ENCODE peak calls at places on chromosome 2, in six cellular contexts. One of them, this sample, is unnamed.
A peak's percentile ranks its signal among the peaks of the same experiment; 100 is the strongest.

GRCh38 chr2:43196773-43197567 is 29.4 kb downstream of the ZFP36L2 start:
- DNase-seq in aorta: no peak
- DNase-seq in GM23248: peak; percentile 33
- DNase-seq in OCI-LY7: no peak
- DNase-seq in CD8-positive, alpha-beta memory T cell: no peak
- DNase-seq in psoas muscle: no peak
- DNase-seq in this sample: no peak

GRCh38 chr2:173830169-173830568 is 135.0 kb downstream of the SP3 start:
- DNase-seq in psoas muscle: no peak
- DNase-seq in CD8-positive, alpha-beta memory T cell: no peak
- DNase-seq in aorta: no peak
- DNase-seq in OCI-LY7: no peak
- DNase-seq in GM23248: peak; percentile 31
- DNase-seq in this sample: no peak

GRCh38 chr2:177171418-177171865 is 41.2 kb upstream of the HNRNPA3 start:
- DNase-seq in aorta: no peak
- DNase-seq in GM23248: no peak
- DNase-seq in psoas muscle: no peak
- DNase-seq in CD8-positive, alpha-beta memory T cell: no peak
- DNase-seq in OCI-LY7: no peak
- DNase-seq in this sample: no peak

GRCh38 chr2:107808986-107809385 is 17.7 kb upstream of the RGPD4 start:
- DNase-seq in GM23248: peak; percentile 4
- DNase-seq in aorta: no peak
- DNase-seq in CD8-positive, alpha-beta memory T cell: no peak
- DNase-seq in OCI-LY7: no peak
- DNase-seq in psoas muscle: peak; percentile 64
- DNase-seq in this sample: peak; percentile 22

GRCh38 chr2:28981016-28981441 is at the start of gene TOGARAM2:
- DNase-seq in psoas muscle: no peak
- DNase-seq in GM23248: peak; percentile 49
- DNase-seq in aorta: no peak
- DNase-seq in OCI-LY7: no peak
- DNase-seq in CD8-positive, alpha-beta memory T cell: no peak
- DNase-seq in this sample: peak; percentile 31

GRCh38 chr2:55493220-55493619 is 26.3 kb upstream of the CFAP36 start:
- DNase-seq in aorta: no peak
- DNase-seq in GM23248: peak; percentile 21
- DNase-seq in psoas muscle: no peak
- DNase-seq in CD8-positive, alpha-beta memory T cell: no peak
- DNase-seq in OCI-LY7: no peak
- DNase-seq in this sample: no peak

GRCh38 chr2:181790716-181791649 is 100.5 kb upstream of the ITPRID2 start:
- DNase-seq in GM23248: peak; percentile 95
- DNase-seq in aorta: no peak
- DNase-seq in CD8-positive, alpha-beta memory T cell: no peak
- DNase-seq in OCI-LY7: no peak
- DNase-seq in psoas muscle: no peak
- DNase-seq in this sample: no peak

GRCh38 chr2:61396005-61396404 is 74.9 kb downstream of the USP34 start:
- DNase-seq in CD8-positive, alpha-beta memory T cell: no peak
- DNase-seq in OCI-LY7: no peak
- DNase-seq in psoas muscle: no peak
- DNase-seq in GM23248: peak; percentile 12
- DNase-seq in aorta: no peak
- DNase-seq in this sample: no peak

GRCh38 chr2:165941827-165942226 is 11.7 kb downstream of the TTC21B start:
- DNase-seq in aorta: no peak
- DNase-seq in OCI-LY7: no peak
- DNase-seq in psoas muscle: no peak
- DNase-seq in CD8-positive, alpha-beta memory T cell: no peak
- DNase-seq in GM23248: no peak
- DNase-seq in this sample: no peak

GRCh38 chr2:31239842-31240198 is 5.9 kb downstream of the EHD3 start:
- DNase-seq in CD8-positive, alpha-beta memory T cell: no peak
- DNase-seq in aorta: peak; percentile 87
- DNase-seq in OCI-LY7: no peak
- DNase-seq in GM23248: peak; percentile 88
- DNase-seq in psoas muscle: peak; percentile 89
- DNase-seq in this sample: peak; percentile 67

GRCh38 chr2:120551540-120551939 is 184.1 kb upstream of the GLI2 start:
- DNase-seq in CD8-positive, alpha-beta memory T cell: no peak
- DNase-seq in aorta: no peak
- DNase-seq in psoas muscle: no peak
- DNase-seq in OCI-LY7: peak; percentile 30
- DNase-seq in GM23248: no peak
- DNase-seq in this sample: no peak

GRCh38 chr2:200477667-200478121 is 32.2 kb downstream of the KCTD18 start:
- DNase-seq in aorta: no peak
- DNase-seq in OCI-LY7: no peak
- DNase-seq in psoas muscle: peak; percentile 86
- DNase-seq in GM23248: no peak
- DNase-seq in CD8-positive, alpha-beta memory T cell: no peak
- DNase-seq in this sample: peak; percentile 67

GRCh38 chr2:10245021-10245420 is 57.7 kb upstream of the HPCAL1 start:
- DNase-seq in aorta: peak; percentile 61
- DNase-seq in psoas muscle: peak; percentile 23
- DNase-seq in CD8-positive, alpha-beta memory T cell: no peak
- DNase-seq in GM23248: no peak
- DNase-seq in OCI-LY7: no peak
- DNase-seq in this sample: peak; percentile 8

GRCh38 chr2:156400704-156401678 is 35.2 kb upstream of the GPD2 start:
- DNase-seq in psoas muscle: peak; percentile 78
- DNase-seq in OCI-LY7: peak; percentile 75
- DNase-seq in GM23248: peak; percentile 85
- DNase-seq in aorta: peak; percentile 87
- DNase-seq in CD8-positive, alpha-beta memory T cell: peak; percentile 83
- DNase-seq in this sample: peak; percentile 50

GRCh38 chr2:43331428-43331827 is 105.0 kb upstream of the ZFP36L2 start:
- DNase-seq in psoas muscle: no peak
- DNase-seq in CD8-positive, alpha-beta memory T cell: no peak
- DNase-seq in OCI-LY7: no peak
- DNase-seq in GM23248: no peak
- DNase-seq in aorta: no peak
- DNase-seq in this sample: no peak

GRCh38 chr2:15941483-15941853 is 1.1 kb downstream of the MYCN start:
- DNase-seq in GM23248: no peak
- DNase-seq in psoas muscle: no peak
- DNase-seq in OCI-LY7: no peak
- DNase-seq in aorta: no peak
- DNase-seq in CD8-positive, alpha-beta memory T cell: no peak
- DNase-seq in this sample: no peak

GRCh38 chr2:38377501-38378258 is 607 bp upstream of the ATL2 start:
- DNase-seq in CD8-positive, alpha-beta memory T cell: no peak
- DNase-seq in aorta: no peak
- DNase-seq in psoas muscle: no peak
- DNase-seq in GM23248: peak; percentile 78
- DNase-seq in OCI-LY7: peak; percentile 50
- DNase-seq in this sample: no peak
- H3K4me3 ChIP-seq in CD8-positive, alpha-beta memory T cell: peak overlapping the region; percentile 56
- H3K4me3 ChIP-seq in aorta: peak overlapping the region; percentile 85
- H3K4me3 ChIP-seq in psoas muscle: peak overlapping the region; percentile 96
- H3K4me3 ChIP-seq in GM23248: peak overlapping the region; percentile 81
- H3K4me3 ChIP-seq in OCI-LY7: peak overlapping the region; percentile 88
- H3K4me3 ChIP-seq in this sample: peak overlapping the region; percentile 95

GRCh38 chr2:95314598-95314963 is 17.4 kb downstream of the KCNIP3 start:
- DNase-seq in OCI-LY7: no peak
- DNase-seq in psoas muscle: no peak
- DNase-seq in aorta: no peak
- DNase-seq in CD8-positive, alpha-beta memory T cell: no peak
- DNase-seq in GM23248: no peak
- DNase-seq in this sample: no peak

GRCh38 chr2:95312543-95313205 is 15.5 kb downstream of the KCNIP3 start:
- DNase-seq in OCI-LY7: no peak
- DNase-seq in CD8-positive, alpha-beta memory T cell: no peak
- DNase-seq in GM23248: no peak
- DNase-seq in psoas muscle: no peak
- DNase-seq in aorta: no peak
- DNase-seq in this sample: no peak

GRCh38 chr2:95314964-95315611 is 17.9 kb downstream of the KCNIP3 start:
- DNase-seq in CD8-positive, alpha-beta memory T cell: no peak
- DNase-seq in psoas muscle: peak; percentile 19
- DNase-seq in OCI-LY7: peak; percentile 9
- DNase-seq in aorta: no peak
- DNase-seq in GM23248: peak; percentile 74
- DNase-seq in this sample: no peak

GRCh38 chr2:95311821-95312542 is 14.8 kb downstream of the KCNIP3 start:
- DNase-seq in OCI-LY7: no peak
- DNase-seq in GM23248: no peak
- DNase-seq in psoas muscle: no peak
- DNase-seq in CD8-positive, alpha-beta memory T cell: no peak
- DNase-seq in aorta: no peak
- DNase-seq in this sample: no peak

DNA sequence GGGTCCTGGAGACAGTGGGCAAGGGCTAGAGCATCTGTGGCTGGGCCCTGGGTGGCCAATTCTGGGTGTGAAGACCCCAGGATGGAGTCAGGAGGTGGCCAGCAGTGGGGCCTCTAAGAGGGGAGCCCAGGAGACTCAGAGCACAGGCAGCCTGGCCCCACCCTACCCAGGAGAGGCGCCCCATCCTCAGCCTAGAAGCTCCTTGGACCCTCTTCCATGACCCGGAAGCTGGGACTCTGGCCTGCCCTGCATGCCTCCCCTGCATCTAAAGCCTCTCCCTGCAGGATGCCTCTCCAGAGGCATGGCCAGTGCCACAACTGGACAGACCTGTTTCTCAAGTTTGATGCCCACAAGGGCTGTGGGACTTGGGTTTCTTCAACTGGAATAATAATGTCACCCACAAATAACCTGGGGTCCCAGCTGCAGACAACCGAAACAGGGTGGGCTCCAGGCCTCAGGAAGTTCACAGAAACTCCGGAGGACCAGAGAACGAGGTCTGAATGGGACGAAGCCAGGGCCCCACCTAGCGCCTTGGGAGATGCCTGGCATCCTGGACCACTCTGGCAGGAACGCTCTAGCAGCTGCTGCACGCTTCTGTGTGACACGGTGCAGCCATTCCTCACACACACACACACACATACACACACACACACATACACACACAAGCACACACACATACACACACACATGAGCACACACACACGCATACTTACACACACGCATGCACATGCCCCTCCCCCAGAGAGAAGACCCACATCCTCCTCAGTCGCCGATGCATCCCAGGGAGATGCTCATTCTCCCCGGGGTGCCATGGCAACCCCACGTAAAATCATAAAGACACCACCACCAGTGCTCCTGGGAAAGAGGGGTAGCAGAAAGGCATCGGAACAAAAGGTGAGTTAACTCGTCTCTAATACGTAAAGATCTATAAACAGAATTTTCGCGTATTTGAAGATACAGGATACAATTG is 16.4 kb downstream of the KCNIP3 start:
- DNase-seq in OCI-LY7: no peak
- DNase-seq in psoas muscle: no peak
- DNase-seq in CD8-positive, alpha-beta memory T cell: no peak
- DNase-seq in aorta: no peak
- DNase-seq in GM23248: no peak
- DNase-seq in this sample: no peak
- H3K9me3 ChIP-seq in OCI-LY7: no peaks in the 10 kb centered on the region
- H3K9me3 ChIP-seq in psoas muscle: no peaks in the 10 kb centered on the region
- H3K9me3 ChIP-seq in CD8-positive, alpha-beta memory T cell: no peaks in the 10 kb centered on the region
- H3K9me3 ChIP-seq in aorta: no peaks in the 10 kb centered on the region
- H3K9me3 ChIP-seq in GM23248: no peaks in the 10 kb centered on the region
- H3K9me3 ChIP-seq in this sample: no peaks in the 10 kb centered on the region

DNA sequence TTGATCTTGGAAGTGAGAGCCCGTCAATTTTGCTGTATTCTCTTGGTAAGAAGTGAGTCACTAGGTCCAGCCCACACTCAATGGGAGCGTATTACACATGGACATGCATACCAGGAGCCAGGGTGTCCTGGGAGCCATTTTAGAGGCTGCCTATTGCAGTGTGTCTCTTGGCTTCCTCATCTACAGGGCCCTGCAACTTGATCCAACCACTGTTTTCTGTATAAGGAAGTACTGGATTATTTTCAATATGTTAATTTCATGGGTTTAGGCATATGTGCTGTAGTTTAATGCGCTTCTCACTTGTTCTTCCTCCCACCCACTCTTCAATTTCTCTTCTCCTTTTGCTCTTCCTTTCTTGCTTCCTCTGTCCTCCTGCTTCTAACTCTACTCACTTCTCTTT is 151.8 kb upstream of the ZEB2 start:
- DNase-seq in psoas muscle: no peak
- DNase-seq in OCI-LY7: no peak
- DNase-seq in GM23248: peak; percentile 6
- DNase-seq in CD8-positive, alpha-beta memory T cell: no peak
- DNase-seq in aorta: no peak
- DNase-seq in this sample: no peak
- H3K27ac ChIP-seq in psoas muscle: no peak overlapping the region
- H3K27ac ChIP-seq in OCI-LY7: peak overlapping the region; percentile 7
- H3K27ac ChIP-seq in GM23248: no peak overlapping the region
- H3K27ac ChIP-seq in CD8-positive, alpha-beta memory T cell: no peak overlapping the region
- H3K27ac ChIP-seq in aorta: no peak overlapping the region
- H3K27ac ChIP-seq in this sample: peak overlapping the region; percentile 43

GRCh38 chr2:20222769-20223344 is 2.1 kb downstream of the SDC1 start:
- DNase-seq in aorta: peak; percentile 66
- DNase-seq in psoas muscle: no peak
- DNase-seq in OCI-LY7: no peak
- DNase-seq in CD8-positive, alpha-beta memory T cell: no peak
- DNase-seq in GM23248: no peak
- DNase-seq in this sample: no peak
- H3K4me3 ChIP-seq in aorta: no peak overlapping the region
- H3K4me3 ChIP-seq in psoas muscle: peak overlapping the region; percentile 76
- H3K4me3 ChIP-seq in OCI-LY7: no peak overlapping the region
- H3K4me3 ChIP-seq in CD8-positive, alpha-beta memory T cell: no peak overlapping the region
- H3K4me3 ChIP-seq in GM23248: peak overlapping the region; percentile 76
- H3K4me3 ChIP-seq in this sample: peak overlapping the region; percentile 74

GRCh38 chr2:230348792-230349191 is 21.8 kb downstream of the SP140L start:
- DNase-seq in CD8-positive, alpha-beta memory T cell: no peak
- DNase-seq in GM23248: no peak
- DNase-seq in psoas muscle: no peak
- DNase-seq in OCI-LY7: no peak
- DNase-seq in aorta: no peak
- DNase-seq in this sample: no peak

GRCh38 chr2:230343747-230344146 is 16.8 kb downstream of the SP140L start:
- DNase-seq in OCI-LY7: no peak
- DNase-seq in GM23248: peak; percentile 30
- DNase-seq in CD8-positive, alpha-beta memory T cell: no peak
- DNase-seq in aorta: no peak
- DNase-seq in psoas muscle: no peak
- DNase-seq in this sample: no peak

GRCh38 chr2:230346921-230347533 is 20.0 kb downstream of the SP140L start:
- DNase-seq in GM23248: peak; percentile 10
- DNase-seq in CD8-positive, alpha-beta memory T cell: no peak
- DNase-seq in OCI-LY7: no peak
- DNase-seq in psoas muscle: no peak
- DNase-seq in aorta: no peak
- DNase-seq in this sample: no peak

GRCh38 chr2:230347659-230348305 is 20.8 kb downstream of the SP140L start:
- DNase-seq in psoas muscle: no peak
- DNase-seq in aorta: no peak
- DNase-seq in CD8-positive, alpha-beta memory T cell: no peak
- DNase-seq in GM23248: no peak
- DNase-seq in OCI-LY7: no peak
- DNase-seq in this sample: no peak

DNA sequence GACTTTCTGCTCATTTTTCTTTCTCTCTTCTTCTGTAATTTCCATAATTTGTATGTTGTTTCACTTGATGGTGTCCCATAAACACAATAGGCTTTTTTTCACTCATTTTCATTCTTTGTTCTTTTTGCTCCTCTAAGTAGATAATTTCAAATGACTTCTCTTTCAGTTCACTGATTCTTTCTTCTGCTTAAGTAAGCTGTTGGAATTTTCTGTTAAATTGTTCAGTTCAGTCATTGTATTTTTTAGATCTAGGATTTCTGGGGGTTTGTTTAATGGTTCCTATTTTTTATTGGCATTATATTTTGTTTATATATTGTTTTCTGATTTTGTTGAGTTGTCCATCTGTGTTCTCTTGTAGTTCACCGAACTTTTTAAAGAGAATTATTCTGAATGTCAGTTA is 19.5 kb downstream of the SP140L start:
- DNase-seq in CD8-positive, alpha-beta memory T cell: no peak
- DNase-seq in psoas muscle: no peak
- DNase-seq in GM23248: no peak
- DNase-seq in aorta: no peak
- DNase-seq in OCI-LY7: no peak
- DNase-seq in this sample: no peak
- H3K9me3 ChIP-seq in CD8-positive, alpha-beta memory T cell: no peaks in the 10 kb centered on the region
- H3K9me3 ChIP-seq in psoas muscle: peaks cover 13% of the 10 kb centered on the region
- H3K9me3 ChIP-seq in GM23248: no peaks in the 10 kb centered on the region
- H3K9me3 ChIP-seq in aorta: peaks cover 6% of the 10 kb centered on the region
- H3K9me3 ChIP-seq in OCI-LY7: peaks cover 15% of the 10 kb centered on the region
- H3K9me3 ChIP-seq in this sample: peaks cover 54% of the 10 kb centered on the region